ENCODE peak calls at places on chromosome 20, in nine cellular contexts. One of them, this sample, is unnamed.

GRCh38 chr20:31838646-31839292 is 6.6 kb downstream of the FOXS1 start:
- DNase-seq in heart left ventricle: no peak
- DNase-seq in Peyer's patch: no peak
- DNase-seq in right lobe of liver: no peak
- DNase-seq in pancreas: no peak
- DNase-seq in body of pancreas: no peak
- DNase-seq in GM12878: no peak
- DNase-seq in endodermal cell: no peak
- DNase-seq in DND-41: no peak
- DNase-seq in this sample: no peak

GRCh38 chr20:38874460-38875169 is 51.6 kb upstream of the FAM83D start:
- DNase-seq in heart left ventricle: no peak
- DNase-seq in Peyer's patch: no peak
- DNase-seq in right lobe of liver: peak
- DNase-seq in pancreas: no peak
- DNase-seq in body of pancreas: no peak
- DNase-seq in GM12878: no peak
- DNase-seq in endodermal cell: no peak
- DNase-seq in DND-41: peak
- DNase-seq in this sample: no peak

GRCh38 chr20:20010639-20011500 is 6.3 kb upstream of the NAA20 start:
- DNase-seq in heart left ventricle: no peak
- DNase-seq in Peyer's patch: no peak
- DNase-seq in right lobe of liver: no peak
- DNase-seq in pancreas: no peak
- DNase-seq in body of pancreas: no peak
- DNase-seq in GM12878: no peak
- DNase-seq in endodermal cell: no peak
- DNase-seq in DND-41: no peak
- DNase-seq in this sample: no peak

GRCh38 chr20:36268501-36269342 is 32.4 kb downstream of the AAR2 start:
- DNase-seq in heart left ventricle: no peak
- DNase-seq in Peyer's patch: no peak
- DNase-seq in right lobe of liver: no peak
- DNase-seq in pancreas: no peak
- DNase-seq in body of pancreas: no peak
- DNase-seq in GM12878: no peak
- DNase-seq in endodermal cell: no peak
- DNase-seq in DND-41: no peak
- DNase-seq in this sample: no peak

GRCh38 chr20:49046087-49046900 is at the start of gene CSE1L:
- DNase-seq in heart left ventricle: peak
- DNase-seq in Peyer's patch: peak
- DNase-seq in right lobe of liver: peak
- DNase-seq in pancreas: peak
- DNase-seq in body of pancreas: peak
- DNase-seq in GM12878: peak
- DNase-seq in endodermal cell: peak
- DNase-seq in DND-41: peak
- DNase-seq in this sample: peak

GRCh38 chr20:54514020-54514607 is 38.7 kb downstream of the DOK5 start:
- DNase-seq in heart left ventricle: no peak
- DNase-seq in Peyer's patch: no peak
- DNase-seq in right lobe of liver: no peak
- DNase-seq in pancreas: no peak
- DNase-seq in body of pancreas: no peak
- DNase-seq in GM12878: no peak
- DNase-seq in endodermal cell: peak
- DNase-seq in DND-41: no peak
- DNase-seq in this sample: no peak

GRCh38 chr20:24017160-24017761 is 28.7 kb upstream of the GGTLC1 start:
- DNase-seq in heart left ventricle: no peak
- DNase-seq in Peyer's patch: no peak
- DNase-seq in right lobe of liver: no peak
- DNase-seq in pancreas: no peak
- DNase-seq in body of pancreas: no peak
- DNase-seq in GM12878: no peak
- DNase-seq in endodermal cell: no peak
- DNase-seq in DND-41: no peak
- DNase-seq in this sample: no peak

GRCh38 chr20:33667245-33668086 is 723 bp downstream of the ACTL10 start:
- DNase-seq in heart left ventricle: peak
- DNase-seq in Peyer's patch: peak
- DNase-seq in right lobe of liver: peak
- DNase-seq in pancreas: peak
- DNase-seq in body of pancreas: peak
- DNase-seq in GM12878: no peak
- DNase-seq in endodermal cell: peak
- DNase-seq in DND-41: no peak
- DNase-seq in this sample: peak

GRCh38 chr20:59835448-59836395 is 97.7 kb downstream of the SYCP2 start:
- DNase-seq in heart left ventricle: peak
- DNase-seq in Peyer's patch: peak
- DNase-seq in right lobe of liver: no peak
- DNase-seq in pancreas: no peak
- DNase-seq in body of pancreas: peak
- DNase-seq in GM12878: no peak
- DNase-seq in endodermal cell: peak
- DNase-seq in DND-41: peak
- DNase-seq in this sample: peak

GRCh38 chr20:8385247-8385646 is 253.2 kb downstream of the PLCB1 start:
- DNase-seq in heart left ventricle: peak
- DNase-seq in Peyer's patch: no peak
- DNase-seq in right lobe of liver: no peak
- DNase-seq in pancreas: peak
- DNase-seq in body of pancreas: peak
- DNase-seq in GM12878: no peak
- DNase-seq in endodermal cell: peak
- DNase-seq in DND-41: peak
- DNase-seq in this sample: no peak

GRCh38 chr20:61354501-61354900 is 102.4 kb downstream of the CDH4 start:
- DNase-seq in heart left ventricle: no peak
- DNase-seq in Peyer's patch: no peak
- DNase-seq in right lobe of liver: no peak
- DNase-seq in pancreas: no peak
- DNase-seq in body of pancreas: no peak
- DNase-seq in GM12878: no peak
- DNase-seq in endodermal cell: no peak
- DNase-seq in DND-41: no peak
- DNase-seq in this sample: no peak

GRCh38 chr20:39944861-39945260 is 744.2 kb downstream of the MAFB start:
- DNase-seq in heart left ventricle: no peak
- DNase-seq in Peyer's patch: no peak
- DNase-seq in right lobe of liver: no peak
- DNase-seq in pancreas: no peak
- DNase-seq in body of pancreas: no peak
- DNase-seq in GM12878: no peak
- DNase-seq in endodermal cell: no peak
- DNase-seq in DND-41: no peak
- DNase-seq in this sample: no peak

GRCh38 chr20:63534427-63534830 is 2.7 kb downstream of the PTK6 start:
- DNase-seq in heart left ventricle: peak
- DNase-seq in Peyer's patch: no peak
- DNase-seq in right lobe of liver: no peak
- DNase-seq in pancreas: no peak
- DNase-seq in body of pancreas: no peak
- DNase-seq in GM12878: no peak
- DNase-seq in endodermal cell: no peak
- DNase-seq in DND-41: no peak
- DNase-seq in this sample: no peak

GRCh38 chr20:61529354-61529753 is 277.3 kb downstream of the CDH4 start:
- DNase-seq in heart left ventricle: no peak
- DNase-seq in Peyer's patch: no peak
- DNase-seq in right lobe of liver: no peak
- DNase-seq in pancreas: no peak
- DNase-seq in body of pancreas: no peak
- DNase-seq in GM12878: no peak
- DNase-seq in endodermal cell: no peak
- DNase-seq in DND-41: no peak
- DNase-seq in this sample: no peak

GRCh38 chr20:44448753-44449546 is 26.7 kb upstream of the TTPAL start:
- DNase-seq in heart left ventricle: no peak
- DNase-seq in Peyer's patch: no peak
- DNase-seq in right lobe of liver: peak
- DNase-seq in pancreas: no peak
- DNase-seq in body of pancreas: no peak
- DNase-seq in GM12878: peak
- DNase-seq in endodermal cell: peak
- DNase-seq in DND-41: peak
- DNase-seq in this sample: no peak

GRCh38 chr20:58188496-58188895 is 40.0 kb downstream of the ANKRD60 start:
- DNase-seq in heart left ventricle: no peak
- DNase-seq in Peyer's patch: no peak
- DNase-seq in right lobe of liver: no peak
- DNase-seq in pancreas: no peak
- DNase-seq in body of pancreas: no peak
- DNase-seq in GM12878: no peak
- DNase-seq in endodermal cell: peak
- DNase-seq in DND-41: no peak
- DNase-seq in this sample: no peak
- TF ChIP-seq CTCF in heart left ventricle: no peak
- TF ChIP-seq CTCF in Peyer's patch: no peak
- TF ChIP-seq CTCF in right lobe of liver: no peak
- TF ChIP-seq CTCF in pancreas: no peak
- TF ChIP-seq CTCF in body of pancreas: no peak
- TF ChIP-seq CTCF in GM12878: no peak
- TF ChIP-seq CTCF in endodermal cell: peak
- TF ChIP-seq CTCF in DND-41: no peak
- TF ChIP-seq CTCF in this sample: no peak

DNA sequence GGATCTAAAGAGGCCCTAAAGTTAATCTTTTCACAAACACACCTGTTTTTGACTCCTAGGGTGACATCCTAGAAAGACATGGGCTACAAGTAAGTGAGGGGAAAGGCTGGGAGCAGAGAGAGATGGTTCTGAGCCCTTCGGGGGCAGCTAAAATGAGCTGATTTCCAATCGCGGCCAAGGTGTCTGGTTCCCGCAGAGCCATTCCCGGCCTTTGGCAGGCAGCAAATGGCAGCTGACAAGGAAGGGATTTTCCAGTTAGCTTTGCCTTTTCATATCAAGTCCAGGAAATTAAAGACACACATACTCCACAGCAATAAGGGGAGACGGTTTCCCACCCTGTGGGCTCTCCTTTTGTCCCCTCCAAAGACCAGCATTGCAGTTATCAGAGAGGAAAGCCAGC is 228.5 kb downstream of the ZMYND8 start:
- DNase-seq in heart left ventricle: no peak
- DNase-seq in Peyer's patch: no peak
- DNase-seq in right lobe of liver: no peak
- DNase-seq in pancreas: no peak
- DNase-seq in body of pancreas: no peak
- DNase-seq in GM12878: no peak
- DNase-seq in endodermal cell: no peak
- DNase-seq in DND-41: no peak
- DNase-seq in this sample: no peak
- H3K27ac ChIP-seq in heart left ventricle: no peak
- H3K27ac ChIP-seq in Peyer's patch: no peak
- H3K27ac ChIP-seq in right lobe of liver: no peak
- H3K27ac ChIP-seq in pancreas: no peak
- H3K27ac ChIP-seq in body of pancreas: no peak
- H3K27ac ChIP-seq in GM12878: no peak
- H3K27ac ChIP-seq in endodermal cell: peak
- H3K27ac ChIP-seq in DND-41: no peak
- H3K27ac ChIP-seq in this sample: no peak

GRCh38 chr20:2708665-2709064 is 16.1 kb downstream of the EBF4 start:
- DNase-seq in heart left ventricle: no peak
- DNase-seq in Peyer's patch: no peak
- DNase-seq in right lobe of liver: no peak
- DNase-seq in pancreas: no peak
- DNase-seq in body of pancreas: no peak
- DNase-seq in GM12878: no peak
- DNase-seq in endodermal cell: peak
- DNase-seq in DND-41: no peak
- DNase-seq in this sample: no peak

GRCh38 chr20:2707353-2708072 is 14.9 kb downstream of the EBF4 start:
- DNase-seq in heart left ventricle: no peak
- DNase-seq in Peyer's patch: peak
- DNase-seq in right lobe of liver: no peak
- DNase-seq in pancreas: no peak
- DNase-seq in body of pancreas: no peak
- DNase-seq in GM12878: no peak
- DNase-seq in endodermal cell: peak
- DNase-seq in DND-41: no peak
- DNase-seq in this sample: no peak

GRCh38 chr20:2709205-2709981 is 16.8 kb downstream of the EBF4 start:
- DNase-seq in heart left ventricle: no peak
- DNase-seq in Peyer's patch: no peak
- DNase-seq in right lobe of liver: no peak
- DNase-seq in pancreas: no peak
- DNase-seq in body of pancreas: no peak
- DNase-seq in GM12878: no peak
- DNase-seq in endodermal cell: peak
- DNase-seq in DND-41: no peak
- DNase-seq in this sample: no peak

GRCh38 chr20:2708073-2708415 is 15.5 kb downstream of the EBF4 start:
- DNase-seq in heart left ventricle: no peak
- DNase-seq in Peyer's patch: no peak
- DNase-seq in right lobe of liver: no peak
- DNase-seq in pancreas: no peak
- DNase-seq in body of pancreas: no peak
- DNase-seq in GM12878: no peak
- DNase-seq in endodermal cell: peak
- DNase-seq in DND-41: no peak
- DNase-seq in this sample: no peak

GRCh38 chr20:2713285-2713684 is 20.7 kb downstream of the EBF4 start:
- DNase-seq in heart left ventricle: no peak
- DNase-seq in Peyer's patch: no peak
- DNase-seq in right lobe of liver: no peak
- DNase-seq in pancreas: no peak
- DNase-seq in body of pancreas: no peak
- DNase-seq in GM12878: no peak
- DNase-seq in endodermal cell: peak
- DNase-seq in DND-41: no peak
- DNase-seq in this sample: no peak
- TF ChIP-seq CTCF in heart left ventricle: no peak
- TF ChIP-seq CTCF in Peyer's patch: peak
- TF ChIP-seq CTCF in right lobe of liver: peak
- TF ChIP-seq CTCF in pancreas: no peak
- TF ChIP-seq CTCF in body of pancreas: no peak
- TF ChIP-seq CTCF in GM12878: peak
- TF ChIP-seq CTCF in endodermal cell: peak
- TF ChIP-seq CTCF in DND-41: peak
- TF ChIP-seq CTCF in this sample: no peak

DNA sequence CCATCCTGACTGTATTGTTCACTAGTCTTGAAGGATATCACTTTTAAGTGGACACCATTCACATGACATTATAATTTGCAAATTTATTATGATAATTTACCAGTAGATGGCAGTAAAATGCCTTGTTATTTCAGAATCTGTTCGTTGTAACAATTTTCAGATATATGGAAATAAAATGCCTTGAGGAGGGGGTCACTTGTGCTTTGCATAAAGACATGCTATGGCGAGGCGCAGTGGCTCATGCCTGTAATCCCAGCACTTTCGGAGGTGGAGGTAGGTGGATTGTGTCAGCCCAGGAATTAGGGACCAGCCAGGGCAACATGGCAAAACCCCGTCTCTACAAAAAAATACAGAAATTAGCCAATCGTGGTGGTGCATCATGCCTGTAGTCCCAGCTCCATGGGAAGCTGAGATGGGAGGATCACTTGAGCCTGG is 9.0 kb upstream of the NCOA6 start:
- DNase-seq in heart left ventricle: no peak
- DNase-seq in Peyer's patch: no peak
- DNase-seq in right lobe of liver: no peak
- DNase-seq in pancreas: no peak
- DNase-seq in body of pancreas: no peak
- DNase-seq in GM12878: no peak
- DNase-seq in endodermal cell: no peak
- DNase-seq in DND-41: no peak
- DNase-seq in this sample: no peak
- H3K27ac ChIP-seq in heart left ventricle: no peak
- H3K27ac ChIP-seq in Peyer's patch: no peak
- H3K27ac ChIP-seq in right lobe of liver: no peak
- H3K27ac ChIP-seq in pancreas: no peak
- H3K27ac ChIP-seq in body of pancreas: no peak
- H3K27ac ChIP-seq in GM12878: no peak
- H3K27ac ChIP-seq in endodermal cell: no peak
- H3K27ac ChIP-seq in DND-41: no peak
- H3K27ac ChIP-seq in this sample: no peak